ENCODE peak calls at places on chromosomes 7 and 10, in five cellular contexts. One of them, this sample, is unnamed.

GRCh38 chr7:44333971-44334733 is 8.8 kb upstream of the CAMK2B start:
- DNase-seq in epithelial cell of esophagus: no peak
- DNase-seq in HT-29: no peak
- DNase-seq in aorta: no peak
- DNase-seq in NCI-H345: no peak
- DNase-seq in this sample: no peak

GRCh38 chr7:121624922-121625321 is 228.8 kb upstream of the FAM3C start:
- DNase-seq in aorta: peak; percentile 80
- DNase-seq in epithelial cell of esophagus: no peak
- DNase-seq in HT-29: no peak
- DNase-seq in NCI-H345: no peak
- DNase-seq in this sample: no peak

GRCh38 chr10:122141821-122142651 is 129.1 kb upstream of the BTBD16 start:
- DNase-seq in aorta: peak; percentile 82
- DNase-seq in HT-29: no peak
- DNase-seq in NCI-H345: no peak
- DNase-seq in epithelial cell of esophagus: peak; percentile 64
- DNase-seq in this sample: no peak

GRCh38 chr7:140607441-140607989 is 33.1 kb downstream of the DENND2A start:
- DNase-seq in NCI-H345: no peak
- DNase-seq in aorta: peak; percentile 81
- DNase-seq in HT-29: no peak
- DNase-seq in epithelial cell of esophagus: no peak
- DNase-seq in this sample: no peak

GRCh38 chr7:70259497-70259896 is 661.2 kb downstream of the AUTS2 start:
- DNase-seq in HT-29: no peak
- DNase-seq in NCI-H345: no peak
- DNase-seq in aorta: peak; percentile 73
- DNase-seq in epithelial cell of esophagus: no peak
- DNase-seq in this sample: no peak

GRCh38 chr10:16521311-16522016 is at the start of gene C1QL3:
- DNase-seq in epithelial cell of esophagus: peak; percentile 45
- DNase-seq in aorta: no peak
- DNase-seq in NCI-H345: peak; percentile 44
- DNase-seq in HT-29: no peak
- DNase-seq in this sample: peak; percentile 33

GRCh38 chr7:55111007-55111406 is 92.2 kb downstream of the EGFR start:
- DNase-seq in HT-29: no peak
- DNase-seq in epithelial cell of esophagus: peak; percentile 83
- DNase-seq in NCI-H345: no peak
- DNase-seq in aorta: no peak
- DNase-seq in this sample: no peak

GRCh38 chr7:132499065-132499464 is 77.2 kb downstream of the PLXNA4 start:
- DNase-seq in NCI-H345: no peak
- DNase-seq in epithelial cell of esophagus: no peak
- DNase-seq in aorta: no peak
- DNase-seq in HT-29: no peak
- DNase-seq in this sample: no peak

GRCh38 chr7:51477323-51477722 is 160.7 kb upstream of the COBL start:
- DNase-seq in epithelial cell of esophagus: no peak
- DNase-seq in aorta: no peak
- DNase-seq in HT-29: no peak
- DNase-seq in NCI-H345: no peak
- DNase-seq in this sample: no peak

GRCh38 chr10:101238732-101239105 is 9.5 kb upstream of the LBX1 start:
- DNase-seq in HT-29: no peak
- DNase-seq in epithelial cell of esophagus: no peak
- DNase-seq in aorta: peak; percentile 73
- DNase-seq in NCI-H345: no peak
- DNase-seq in this sample: no peak

GRCh38 chr10:100184426-100185219 is 1.2 kb downstream of the ERLIN1 start:
- DNase-seq in aorta: no peak
- DNase-seq in NCI-H345: no peak
- DNase-seq in HT-29: no peak
- DNase-seq in epithelial cell of esophagus: peak; percentile 30
- DNase-seq in this sample: peak; percentile 23

GRCh38 chr10:25049966-25050365 is 33.6 kb downstream of the THNSL1 start:
- DNase-seq in NCI-H345: no peak
- DNase-seq in HT-29: no peak
- DNase-seq in aorta: no peak
- DNase-seq in epithelial cell of esophagus: no peak
- DNase-seq in this sample: no peak

GRCh38 chr7:100166966-100167911 is 1.2 kb downstream of the GAL3ST4 start:
- DNase-seq in epithelial cell of esophagus: no peak
- DNase-seq in HT-29: no peak
- DNase-seq in NCI-H345: no peak
- DNase-seq in aorta: peak; percentile 53
- DNase-seq in this sample: no peak

GRCh38 chr7:74040101-74040790 is 12.3 kb downstream of the ELN start:
- DNase-seq in aorta: no peak
- DNase-seq in NCI-H345: no peak
- DNase-seq in epithelial cell of esophagus: peak; percentile 15
- DNase-seq in HT-29: no peak
- DNase-seq in this sample: no peak